ENCODE peak calls at places on chromosomes 3 and 15, in ten cellular contexts. M, C, H, J, O, G, A, F, Q and W are unnamed samples.

GRCh38 chr3:31873254-31873653 is 107.8 kb downstream of the OSBPL10 start:
- DNase-seq in M (no peak), C (no peak), H (peak; percentile 51), J (no peak), O (peak; percentile 27), G (no peak), A (no peak), F (no peak), Q (no peak), W (no peak)

GRCh38 chr3:23685484-23686258 is 120.1 kb upstream of the UBE2E1 start:
- DNase-seq in M (peak; percentile 94), C (no peak), H (peak; percentile 99), J (peak; percentile 83), O (peak; percentile 100), G (no peak), A (peak; percentile 97), F (no peak), Q (peak; percentile 45), W (no peak)

GRCh38 chr15:45763170-45763869 is 128.5 kb downstream of the SQOR start:
- DNase-seq in M (no peak), C (no peak), H (no peak), J (no peak), O (no peak), G (no peak), A (no peak), F (no peak), Q (no peak), W (no peak)

GRCh38 chr3:173584093-173584833 is 186.7 kb downstream of the NLGN1 start:
- DNase-seq in M (peak; percentile 4), C (no peak), H (peak; percentile 10), J (peak; percentile 29), O (peak; percentile 56), G (no peak), A (peak; percentile 30), F (no peak), Q (peak; percentile 50), W (no peak)

GRCh38 chr3:157145566-157145965 is 14.4 kb downstream of the CCNL1 start:
- DNase-seq in M (no peak), C (no peak), H (no peak), J (no peak), O (no peak), G (no peak), A (no peak), F (no peak), Q (no peak), W (no peak)

GRCh38 chr15:37056168-37056893 is 44.0 kb downstream of the MEIS2 start:
- DNase-seq in M (no peak), C (no peak), H (peak; percentile 57), J (no peak), O (no peak), G (no peak), A (no peak), F (no peak), Q (no peak), W (no peak)

GRCh38 chr3:125633767-125634166 is 38.5 kb upstream of the OSBPL11 start:
- DNase-seq in M (no peak), C (no peak), H (no peak), J (no peak), O (no peak), G (no peak), A (no peak), F (no peak), Q (no peak), W (no peak)

GRCh38 chr15:68497206-68497910 is 65.4 kb upstream of the ITGA11 start:
- DNase-seq in M (no peak), C (no peak), H (no peak), J (no peak), O (no peak), G (no peak), A (peak; percentile 17), F (no peak), Q (no peak), W (no peak)

GRCh38 chr3:125644036-125645025 is 49.0 kb upstream of the OSBPL11 start:
- DNase-seq in M (no peak), C (no peak), H (no peak), J (no peak), O (peak; percentile 84), G (no peak), A (peak; percentile 36), F (no peak), Q (no peak), W (no peak)

GRCh38 chr3:142447308-142447851 is 457 bp downstream of the XRN1 start:
- DNase-seq in M (peak; percentile 4), C (no peak), H (peak; percentile 43), J (peak; percentile 37), O (peak; percentile 42), G (peak; percentile 7), A (peak; percentile 63), F (peak; percentile 8), Q (no peak), W (peak; percentile 63)

GRCh38 chr3:42831321-42831713 is 22.1 kb downstream of the ACKR2 start:
- DNase-seq in M (no peak), C (peak; percentile 28), H (peak; percentile 73), J (peak; percentile 34), O (peak; percentile 59), G (peak; percentile 46), A (peak; percentile 62), F (peak; percentile 39), Q (peak; percentile 60), W (peak; percentile 90)

GRCh38 chr15:25436707-25437106 is 2.1 kb downstream of the UBE3A start:
- DNase-seq in M (no peak), C (no peak), H (no peak), J (no peak), O (no peak), G (no peak), A (no peak), F (no peak), Q (no peak), W (no peak)